ENCODE peak calls at places on chromosomes 2 and 18, in seven cellular contexts. One of them, this sample, is unnamed.

GRCh38 chr18:67386028-67386427 is 130.5 kb downstream of the DSEL start:
- DNase-seq in NCI-H1417: no peak
- DNase-seq in RWPE1: peak
- DNase-seq in AG04450: no peak
- DNase-seq in non-pigmented ciliary epithelial cell: no peak
- DNase-seq in aorta: no peak
- DNase-seq in tibial nerve: no peak
- DNase-seq in this sample: no peak

GRCh38 chr18:57890266-57890665 is 87.2 kb upstream of the ATP8B1 start:
- DNase-seq in NCI-H1417: no peak
- DNase-seq in RWPE1: no peak
- DNase-seq in AG04450: no peak
- DNase-seq in non-pigmented ciliary epithelial cell: no peak
- DNase-seq in aorta: no peak
- DNase-seq in tibial nerve: no peak
- DNase-seq in this sample: no peak

GRCh38 chr2:201953386-201953785 is 80.3 kb upstream of the FZD7 start:
- DNase-seq in NCI-H1417: no peak
- DNase-seq in RWPE1: no peak
- DNase-seq in AG04450: no peak
- DNase-seq in non-pigmented ciliary epithelial cell: no peak
- DNase-seq in aorta: no peak
- DNase-seq in tibial nerve: no peak
- DNase-seq in this sample: no peak

GRCh38 chr2:52879561-52879960 is 888.0 kb upstream of the CHAC2 start:
- DNase-seq in NCI-H1417: no peak
- DNase-seq in RWPE1: no peak
- DNase-seq in AG04450: peak
- DNase-seq in non-pigmented ciliary epithelial cell: no peak
- DNase-seq in aorta: no peak
- DNase-seq in tibial nerve: no peak
- DNase-seq in this sample: no peak

GRCh38 chr2:54906711-54907110 is 143.5 kb downstream of the RTN4 start:
- DNase-seq in NCI-H1417: no peak
- DNase-seq in RWPE1: no peak
- DNase-seq in AG04450: no peak
- DNase-seq in non-pigmented ciliary epithelial cell: no peak
- DNase-seq in aorta: no peak
- DNase-seq in tibial nerve: no peak
- DNase-seq in this sample: no peak

GRCh38 chr18:5106730-5107129 is 90.3 kb downstream of the AKAIN1 start:
- DNase-seq in NCI-H1417: no peak
- DNase-seq in RWPE1: no peak
- DNase-seq in AG04450: no peak
- DNase-seq in non-pigmented ciliary epithelial cell: no peak
- DNase-seq in aorta: no peak
- DNase-seq in tibial nerve: no peak
- DNase-seq in this sample: no peak

GRCh38 chr2:62660087-62660486 is 45.4 kb upstream of the EHBP1 start:
- DNase-seq in NCI-H1417: no peak
- DNase-seq in RWPE1: no peak
- DNase-seq in AG04450: no peak
- DNase-seq in non-pigmented ciliary epithelial cell: no peak
- DNase-seq in aorta: no peak
- DNase-seq in tibial nerve: no peak
- DNase-seq in this sample: no peak

GRCh38 chr18:79914614-79915160 is 36.8 kb downstream of the SLC66A2 start:
- DNase-seq in NCI-H1417: no peak
- DNase-seq in RWPE1: no peak
- DNase-seq in AG04450: no peak
- DNase-seq in non-pigmented ciliary epithelial cell: no peak
- DNase-seq in aorta: peak
- DNase-seq in tibial nerve: no peak
- DNase-seq in this sample: no peak

GRCh38 chr2:81412681-81413080 is 1108.1 kb upstream of the LRRTM1 start:
- DNase-seq in NCI-H1417: no peak
- DNase-seq in RWPE1: no peak
- DNase-seq in AG04450: no peak
- DNase-seq in non-pigmented ciliary epithelial cell: no peak
- DNase-seq in aorta: no peak
- DNase-seq in tibial nerve: no peak
- DNase-seq in this sample: no peak

GRCh38 chr2:62197609-62198236 is 1.8 kb downstream of the B3GNT2 start:
- DNase-seq in NCI-H1417: peak
- DNase-seq in RWPE1: peak
- DNase-seq in AG04450: no peak
- DNase-seq in non-pigmented ciliary epithelial cell: no peak
- DNase-seq in aorta: peak
- DNase-seq in tibial nerve: no peak
- DNase-seq in this sample: no peak